ENCODE peak calls at places on chromosomes 6 and 20, in ten cellular contexts. Q is psoas muscle, A is K562, U is GM23248, O is mesendoderm, P is neuronal stem cell, B is pancreas, C is right atrium auricular region, E is AG04450, W is right lobe of liver. S is an unnamed sample. For H3K27me3, the result is how much of the 10 kb centered on the place peaks cover.

GRCh38 chr6:11200356-11200755 is 32.1 kb downstream of the NEDD9 start:
- DNase-seq in Q (no peak), A (no peak), U (peak), O (no peak), P (no peak), B (no peak), C (no peak), E (no peak), W (no peak), S (no peak)

GRCh38 chr20:36061754-36062153 is 92.8 kb upstream of the EPB41L1 start:
- DNase-seq in Q (peak), A (no peak), U (peak), O (no peak), P (no peak), B (no peak), C (no peak), E (no peak), W (no peak), S (no peak)

GRCh38 chr6:32149932-32150920 is 1.5 kb downstream of the PRRT1 start:
- DNase-seq in Q (no peak), A (no peak), U (no peak), O (peak), P (no peak), B (no peak), C (no peak), E (no peak), W (no peak), S (no peak)

GRCh38 chr6:56649053-56649769 is 6.5 kb upstream of the DST start:
- DNase-seq in Q (no peak), A (no peak), U (peak), O (no peak), P (no peak), B (no peak), C (no peak), E (no peak), W (no peak), S (no peak)

GRCh38 chr6:102127253-102127652 is 733.7 kb downstream of the GRIK2 start:
- DNase-seq in Q (no peak), A (no peak), U (no peak), O (peak), P (no peak), B (no peak), C (no peak), E (no peak), W (no peak), S (no peak)

GRCh38 chr6:11632231-11632630 is 94.7 kb downstream of the TMEM170B start:
- DNase-seq in Q (no peak), A (no peak), U (peak), O (no peak), P (no peak), B (no peak), C (no peak), E (no peak), W (no peak), S (no peak)

GRCh38 chr6:20924911-20925543 is 390.8 kb downstream of the CDKAL1 start:
- DNase-seq in Q (no peak), A (no peak), U (peak), O (no peak), P (no peak), B (no peak), C (no peak), E (no peak), W (no peak), S (no peak)

GRCh38 chr6:15310680-15311079 is 64.8 kb downstream of the JARID2 start:
- DNase-seq in Q (no peak), A (no peak), U (peak), O (no peak), P (no peak), B (no peak), C (no peak), E (no peak), W (no peak), S (no peak)

GRCh38 chr6:4970739-4971395 is 33.0 kb downstream of the RPP40 start:
- DNase-seq in Q (no peak), A (no peak), U (no peak), O (no peak), P (no peak), B (no peak), C (no peak), E (no peak), W (no peak), S (no peak)

GRCh38 chr6:155530219-155530834 is 74.7 kb upstream of the NOX3 start:
- DNase-seq in Q (no peak), A (peak), U (peak), O (peak), P (no peak), B (no peak), C (no peak), E (no peak), W (no peak), S (no peak)

GRCh38 chr20:25283221-25283951 is 35.5 kb downstream of the PYGB start:
- DNase-seq in Q (peak), A (no peak), U (no peak), O (no peak), P (no peak), B (peak), C (no peak), E (no peak), W (peak), S (peak)

GRCh38 chr6:157965387-157965786 is 16.3 kb upstream of the SYNJ2 start:
- DNase-seq in Q (no peak), A (no peak), U (no peak), O (no peak), P (no peak), B (no peak), C (no peak), E (no peak), W (no peak), S (no peak)

GRCh38 chr20:18676366-18676765 is 88.5 kb downstream of the DTD1 start:
- DNase-seq in Q (no peak), A (no peak), U (no peak), O (no peak), P (no peak), B (no peak), C (no peak), E (no peak), W (no peak), S (no peak)

GRCh38 chr6:127833336-127833735 is 67.5 kb downstream of the THEMIS start:
- DNase-seq in Q (no peak), A (no peak), U (no peak), O (peak), P (no peak), B (no peak), C (no peak), E (no peak), W (no peak), S (no peak)

GRCh38 chr6:1388927-1389790 is at the start of gene FOXF2:
- DNase-seq in Q (peak), A (peak), U (peak), O (peak), P (peak), B (no peak), C (no peak), E (no peak), W (no peak), S (no peak)

GRCh38 chr20:49737260-49737659 is 23.6 kb upstream of the B4GALT5 start:
- DNase-seq in Q (no peak), A (no peak), U (no peak), O (no peak), P (no peak), B (no peak), C (no peak), E (no peak), W (no peak), S (no peak)

GRCh38 chr6:44128020-44128917 is 915 bp downstream of the TMEM63B start:
- DNase-seq in Q (peak), A (peak), U (peak), O (peak), P (no peak), B (peak), C (peak), E (no peak), W (no peak), S (peak)

GRCh38 chr6:148074291-148074690 is 268.3 kb upstream of the SASH1 start:
- DNase-seq in Q (no peak), A (no peak), U (no peak), O (no peak), P (no peak), B (no peak), C (no peak), E (no peak), W (no peak), S (no peak)

GRCh38 chr6:151081658-151082057 is 158.1 kb upstream of the AKAP12 start:
- DNase-seq in Q (no peak), A (no peak), U (no peak), O (peak), P (no peak), B (no peak), C (peak), E (no peak), W (no peak), S (no peak)

GRCh38 chr6:30164714-30165113 is 1.4 kb downstream of the TRIM15 start:
- DNase-seq in Q (no peak), A (no peak), U (no peak), O (no peak), P (no peak), B (no peak), C (no peak), E (no peak), W (no peak), S (no peak)

GRCh38 chr6:161029195-161029809 is 37.7 kb downstream of the MAP3K4 start:
- DNase-seq in Q (no peak), A (no peak), U (peak), O (no peak), P (no peak), B (no peak), C (no peak), E (peak), W (no peak), S (no peak)

GRCh38 chr6:79868098-79868722 is 79.1 kb downstream of the ELOVL4 start:
- DNase-seq in Q (no peak), A (peak), U (peak), O (peak), P (peak), B (no peak), C (no peak), E (peak), W (no peak), S (no peak)

GRCh38 chr6:145814035-145814500 is 527 bp downstream of the FBXO30 start:
- DNase-seq in Q (peak), A (peak), U (peak), O (peak), P (peak), B (peak), C (no peak), E (no peak), W (peak), S (no peak)

GRCh38 chr20:15951711-15952110 is 621.5 kb downstream of the KIF16B start:
- DNase-seq in Q (no peak), A (no peak), U (no peak), O (no peak), P (no peak), B (no peak), C (no peak), E (no peak), W (no peak), S (no peak)

GRCh38 chr20:41618807-41619294 is 674 bp upstream of the CHD6 start:
- DNase-seq in Q (no peak), A (no peak), U (peak), O (no peak), P (no peak), B (no peak), C (peak), E (no peak), W (no peak), S (no peak)

GRCh38 chr6:151917531-151918329 is 110.2 kb downstream of the ESR1 start:
- DNase-seq in Q (no peak), A (no peak), U (peak), O (no peak), P (no peak), B (no peak), C (no peak), E (no peak), W (no peak), S (no peak)

GRCh38 chr20:3815703-3816315 is 4.5 kb upstream of the AP5S1 start:
- DNase-seq in Q (no peak), A (no peak), U (no peak), O (no peak), P (no peak), B (no peak), C (no peak), E (no peak), W (no peak), S (no peak)

GRCh38 chr6:15096894-15097837 is 148.7 kb upstream of the JARID2 start:
- DNase-seq in Q (no peak), A (peak), U (peak), O (no peak), P (no peak), B (no peak), C (no peak), E (no peak), W (no peak), S (no peak)

GRCh38 chr6:109820706-109821350 is 129.7 kb downstream of the FIG4 start:
- DNase-seq in Q (no peak), A (no peak), U (no peak), O (no peak), P (no peak), B (no peak), C (no peak), E (no peak), W (no peak), S (no peak)

GRCh38 chr6:143543435-143543834 is 31.9 kb upstream of the FUCA2 start:
- DNase-seq in Q (no peak), A (no peak), U (no peak), O (no peak), P (no peak), B (no peak), C (no peak), E (no peak), W (no peak), S (no peak)

GRCh38 chr6:31740397-31741223 is 805 bp downstream of the MSH5 start:
- DNase-seq in Q (no peak), A (peak), U (peak), O (no peak), P (no peak), B (no peak), C (no peak), E (no peak), W (peak), S (peak)

GRCh38 chr20:38947931-38948362 is 14.2 kb upstream of the DHX35 start:
- DNase-seq in Q (no peak), A (peak), U (no peak), O (no peak), P (no peak), B (no peak), C (no peak), E (no peak), W (no peak), S (no peak)

GRCh38 chr6:35096129-35096852 is 44.8 kb downstream of the TCP11 start:
- DNase-seq in Q (no peak), A (peak), U (peak), O (no peak), P (no peak), B (no peak), C (no peak), E (peak), W (no peak), S (no peak)

GRCh38 chr6:107531868-107532267 is 42.0 kb downstream of the SOBP start:
- DNase-seq in Q (no peak), A (no peak), U (no peak), O (no peak), P (no peak), B (no peak), C (no peak), E (no peak), W (no peak), S (no peak)

GRCh38 chr20:16974855-16975162 is 226.7 kb downstream of the OTOR start:
- DNase-seq in Q (no peak), A (no peak), U (no peak), O (no peak), P (no peak), B (peak), C (no peak), E (no peak), W (peak), S (no peak)

GRCh38 chr6:97401533-97401932 is 118.5 kb upstream of the MMS22L start:
- DNase-seq in Q (no peak), A (no peak), U (peak), O (peak), P (no peak), B (no peak), C (no peak), E (no peak), W (no peak), S (no peak)

GRCh38 chr20:59808729-59809381 is 124.6 kb downstream of the SYCP2 start:
- DNase-seq in Q (no peak), A (no peak), U (no peak), O (no peak), P (no peak), B (no peak), C (peak), E (no peak), W (no peak), S (no peak)

GRCh38 chr20:34350095-34350494 is 13.0 kb upstream of the ITCH start:
- DNase-seq in Q (no peak), A (no peak), U (no peak), O (no peak), P (no peak), B (no peak), C (no peak), E (no peak), W (no peak), S (no peak)

GRCh38 chr6:139763468-139764214 is 389.2 kb upstream of the CITED2 start:
- DNase-seq in Q (no peak), A (no peak), U (peak), O (no peak), P (no peak), B (no peak), C (no peak), E (no peak), W (no peak), S (no peak)

GRCh38 chr6:149441740-149442139 is 41.7 kb downstream of the SUMO4 start:
- DNase-seq in Q (no peak), A (no peak), U (no peak), O (no peak), P (no peak), B (no peak), C (no peak), E (no peak), W (no peak), S (no peak)

DNA sequence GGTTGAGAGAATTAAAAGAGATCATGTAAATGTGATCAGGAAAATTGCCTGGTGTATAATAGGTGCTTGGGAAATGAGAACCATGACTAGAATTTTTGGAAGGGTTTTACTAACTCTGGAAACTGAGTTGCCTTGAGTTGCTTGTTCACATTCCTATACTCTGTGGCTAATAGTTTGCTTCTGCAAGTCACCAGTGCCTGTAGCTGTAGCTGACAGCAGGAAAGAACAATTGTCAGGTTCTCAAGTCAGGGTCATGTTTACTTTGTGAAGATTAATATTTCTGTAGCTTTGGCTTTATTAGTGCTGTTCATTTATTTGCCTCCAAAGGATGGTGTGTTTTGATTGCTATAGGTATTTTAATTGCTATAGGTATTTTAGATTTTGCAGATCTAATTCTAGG is 86.5 kb downstream of the EYA2 start:
- DNase-seq in Q (no peak), A (no peak), U (no peak), O (no peak), P (no peak), B (no peak), C (no peak), E (no peak), W (no peak), S (no peak)
- H3K27me3 ChIP-seq in Q (under half), A (under half), U (under half), O (under half), P (under half), B (under half), C (under half), E (under half), W (under half), S (under half)

GRCh38 chr6:16669227-16669626 is 92.0 kb downstream of the ATXN1 start:
- DNase-seq in Q (no peak), A (no peak), U (peak), O (no peak), P (no peak), B (no peak), C (no peak), E (no peak), W (no peak), S (no peak)

GRCh38 chr6:16663896-16664295 is 97.4 kb downstream of the ATXN1 start:
- DNase-seq in Q (no peak), A (no peak), U (no peak), O (no peak), P (no peak), B (no peak), C (no peak), E (no peak), W (no peak), S (no peak)

GRCh38 chr6:16670183-16670582 is 91.1 kb downstream of the ATXN1 start:
- DNase-seq in Q (peak), A (no peak), U (no peak), O (no peak), P (no peak), B (no peak), C (no peak), E (no peak), W (no peak), S (peak)

GRCh38 chr6:16667509-16667908 is 93.8 kb downstream of the ATXN1 start:
- DNase-seq in Q (no peak), A (no peak), U (no peak), O (no peak), P (no peak), B (no peak), C (no peak), E (no peak), W (no peak), S (no peak)

GRCh38 chr6:16665992-16666391 is 95.3 kb downstream of the ATXN1 start:
- DNase-seq in Q (no peak), A (no peak), U (no peak), O (no peak), P (no peak), B (no peak), C (no peak), E (no peak), W (no peak), S (no peak)
- H3K27me3 ChIP-seq in Q (under half), A (under half), U (under half), O (under half), P (under half), B (under half), C (under half), E (under half), W (under half), S (under half)

GRCh38 chr20:61876931-61877330 is 188.8 kb downstream of the TAF4 start:
- DNase-seq in Q (no peak), A (no peak), U (no peak), O (no peak), P (no peak), B (peak), C (no peak), E (no peak), W (no peak), S (no peak)

GRCh38 chr20:61878478-61879302 is 187.0 kb downstream of the TAF4 start:
- DNase-seq in Q (peak), A (no peak), U (no peak), O (no peak), P (no peak), B (peak), C (no peak), E (no peak), W (no peak), S (no peak)

GRCh38 chr20:61877776-61878477 is 187.8 kb downstream of the TAF4 start:
- DNase-seq in Q (no peak), A (no peak), U (no peak), O (no peak), P (no peak), B (peak), C (no peak), E (no peak), W (no peak), S (no peak)

GRCh38 chr20:61875996-61876395 is 189.7 kb downstream of the TAF4 start:
- DNase-seq in Q (no peak), A (no peak), U (no peak), O (no peak), P (no peak), B (peak), C (no peak), E (no peak), W (no peak), S (no peak)

DNA sequence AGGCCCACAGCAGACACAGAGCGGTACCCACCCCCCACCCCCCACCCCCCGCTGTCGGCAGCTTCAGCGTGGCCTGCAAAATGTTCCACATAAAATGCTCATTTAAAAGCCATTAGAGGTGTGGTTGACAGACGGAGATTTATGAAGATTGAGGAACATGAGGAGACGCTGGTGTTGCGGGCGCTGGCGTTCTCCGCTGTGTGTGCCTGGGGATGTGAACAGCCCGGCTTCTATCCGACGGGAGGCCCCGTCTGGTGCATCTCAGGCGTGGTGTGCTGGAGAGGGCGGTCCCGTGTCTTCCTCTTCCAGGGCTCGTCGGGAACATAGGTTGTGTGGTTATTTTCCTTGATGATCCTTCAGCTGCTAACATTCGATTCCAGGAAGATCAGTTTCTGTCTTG is 188.3 kb downstream of the TAF4 start:
- DNase-seq in Q (no peak), A (no peak), U (no peak), O (no peak), P (no peak), B (peak), C (no peak), E (no peak), W (no peak), S (peak)
- H3K27me3 ChIP-seq in Q (under half), A (under half), U (under half), O (under half), P (under half), B (under half), C (under half), E (under half), W (under half), S (half or more)

GRCh38 chr20:44360221-44360620 is 4.7 kb downstream of the HNF4A start:
- DNase-seq in Q (no peak), A (no peak), U (no peak), O (no peak), P (no peak), B (no peak), C (no peak), E (no peak), W (no peak), S (no peak)

GRCh38 chr20:44361021-44361420 is 5.5 kb downstream of the HNF4A start:
- DNase-seq in Q (no peak), A (no peak), U (peak), O (no peak), P (no peak), B (no peak), C (no peak), E (no peak), W (no peak), S (no peak)

GRCh38 chr20:44357555-44358130 is 2.1 kb downstream of the HNF4A start:
- DNase-seq in Q (no peak), A (no peak), U (no peak), O (no peak), P (no peak), B (no peak), C (no peak), E (no peak), W (no peak), S (no peak)

GRCh38 chr20:44357020-44357419 is 1.5 kb downstream of the HNF4A start:
- DNase-seq in Q (no peak), A (no peak), U (no peak), O (peak), P (no peak), B (no peak), C (no peak), E (no peak), W (no peak), S (no peak)

GRCh38 chr20:44358776-44359175 is 3.3 kb downstream of the HNF4A start:
- DNase-seq in Q (no peak), A (peak), U (no peak), O (no peak), P (no peak), B (no peak), C (no peak), E (no peak), W (no peak), S (no peak)
- H3K27me3 ChIP-seq in Q (under half), A (under half), U (under half), O (under half), P (under half), B (under half), C (under half), E (under half), W (under half), S (under half)